ENCODE peak calls at places on chromosomes 4 and X, in ten cellular contexts. O, I, B, T, E, Z, G, J, S and F are unnamed samples.

GRCh38 chr4:25900901-25901500 is 13.0 kb upstream of the SMIM20 start:
- DNase-seq in T (no peak), S (no peak), B (no peak), Z (no peak), G (no peak), O (no peak), E (no peak), J (peak), I (no peak), F (no peak)

GRCh38 chr4:664713-665231 is 9.3 kb downstream of the ATP5ME start:
- DNase-seq in Z (no peak), S (no peak), T (no peak), O (no peak), B (no peak), E (no peak), I (no peak), J (no peak), G (no peak), F (no peak)

GRCh38 chr4:94765174-94765573 is 7.4 kb downstream of the BMPR1B start:
- DNase-seq in Z (no peak), O (no peak), E (no peak), T (no peak), G (no peak), S (no peak), I (no peak), B (no peak), J (no peak), F (no peak)

GRCh38 chr4:33649015-33649414 is 2595.3 kb downstream of the ARAP2 start:
- DNase-seq in G (no peak), Z (peak), T (no peak), E (no peak), B (no peak), J (no peak), I (no peak), S (no peak), O (no peak), F (no peak)

GRCh38 chr4:41396214-41396613 is 139.5 kb downstream of the UCHL1 start:
- DNase-seq in E (no peak), T (no peak), O (no peak), J (no peak), I (no peak), B (no peak), G (no peak), Z (no peak), S (no peak), F (no peak)

GRCh38 chrX:111886678-111887077 is 10.7 kb downstream of the TRPC5OS start:
- DNase-seq in I (no peak), Z (no peak), B (no peak), T (no peak), O (no peak), S (no peak), E (no peak), G (no peak), J (no peak), F (no peak)

GRCh38 chr4:82680834-82681233 is 117.8 kb downstream of the SCD5 start:
- DNase-seq in Z (no peak), J (no peak), G (no peak), S (no peak), T (no peak), B (no peak), E (no peak), O (no peak), I (no peak), F (no peak)

GRCh38 chr4:75542824-75543223 is 13.0 kb upstream of the ODAPH start:
- DNase-seq in G (no peak), B (no peak), I (no peak), J (no peak), E (no peak), S (no peak), O (no peak), Z (no peak), T (no peak), F (no peak)

GRCh38 chrX:134548257-134548732 is 88.3 kb downstream of the HPRT1 start:
- DNase-seq in E (no peak), G (no peak), J (no peak), T (no peak), Z (peak), I (no peak), B (no peak), S (no peak), O (no peak), F (no peak)

GRCh38 chr4:126564283-126564854 is 1068.4 kb upstream of the INTU start:
- DNase-seq in J (no peak), O (no peak), T (no peak), G (no peak), I (no peak), B (no peak), S (no peak), Z (no peak), E (no peak), F (no peak)

GRCh38 chr4:30828290-30828926 is 108.2 kb downstream of the PCDH7 start:
- DNase-seq in B (no peak), J (no peak), Z (peak), O (no peak), I (no peak), G (no peak), T (no peak), S (no peak), E (no peak), F (no peak)

GRCh38 chr4:28421221-28421620 is 1560.6 kb downstream of the STIM2 start:
- DNase-seq in S (no peak), T (no peak), J (no peak), O (no peak), E (no peak), G (no peak), B (no peak), I (no peak), Z (no peak), F (no peak)

GRCh38 chr4:88690355-88690754 is 7.3 kb downstream of the NAP1L5 start:
- DNase-seq in T (no peak), O (no peak), J (no peak), S (no peak), Z (peak), I (no peak), B (no peak), G (no peak), E (no peak), F (no peak)

GRCh38 chr4:2732526-2732925 is 23.6 kb downstream of the TNIP2 start:
- DNase-seq in J (no peak), B (no peak), E (no peak), T (no peak), O (no peak), I (no peak), S (no peak), Z (no peak), G (no peak), F (no peak)

GRCh38 chr4:139815646-139816601 is 150.3 kb downstream of the MGST2 start:
- DNase-seq in G (no peak), I (no peak), B (no peak), E (no peak), S (no peak), Z (no peak), O (no peak), T (no peak), J (peak), F (no peak)

GRCh38 chr4:176276710-176277109 is 7.7 kb upstream of the ASB5 start:
- DNase-seq in G (no peak), S (no peak), I (no peak), E (no peak), B (no peak), Z (peak), J (no peak), O (no peak), T (no peak), F (no peak)

GRCh38 chrX:24259544-24260240 is 54.2 kb downstream of the SUPT20HL2 start:
- DNase-seq in G (peak), J (no peak), B (peak), O (no peak), Z (peak), S (peak), T (peak), I (no peak), E (no peak), F (no peak)

GRCh38 chr4:52925531-52925968 is 63.4 kb downstream of the RASL11B start:
- DNase-seq in J (no peak), B (no peak), S (no peak), E (no peak), G (no peak), O (no peak), Z (no peak), I (no peak), T (no peak), F (no peak)

GRCh38 chrX:16433021-16433420 is 216.9 kb upstream of the S100G start:
- DNase-seq in O (no peak), S (no peak), Z (no peak), E (peak), G (no peak), B (no peak), J (no peak), I (no peak), T (no peak), F (no peak)

GRCh38 chrX:10124506-10125247 is 32.1 kb upstream of the CLCN4 start:
- DNase-seq in B (no peak), E (no peak), J (no peak), T (no peak), I (no peak), Z (peak), S (no peak), O (no peak), G (no peak), F (no peak)

GRCh38 chr4:15031197-15031596 is 28.9 kb downstream of the CPEB2 start:
- DNase-seq in T (no peak), Z (no peak), J (no peak), I (no peak), E (no peak), G (no peak), S (no peak), O (no peak), B (no peak), F (no peak)